ENCODE peak calls at places on chromosomes 3 and 15, in eight cellular contexts. One of them, this sample, is unnamed.

GRCh38 chr3:81643721-81644120 is 117.7 kb downstream of the GBE1 start:
- DNase-seq in sigmoid colon: no peak
- DNase-seq in mesendoderm: peak
- DNase-seq in GM23248: peak
- DNase-seq in cardiac muscle cell: peak
- DNase-seq in aorta: no peak
- DNase-seq in neural progenitor cell: peak
- DNase-seq in ovary: no peak
- DNase-seq in this sample: peak

GRCh38 chr3:70984756-70985155 is 598.8 kb downstream of the FOXP1 start:
- DNase-seq in neural progenitor cell: no peak
- DNase-seq in GM23248: peak
- DNase-seq in mesendoderm: no peak
- DNase-seq in aorta: no peak
- DNase-seq in cardiac muscle cell: no peak
- DNase-seq in ovary: no peak
- DNase-seq in sigmoid colon: no peak
- DNase-seq in this sample: peak

GRCh38 chr15:29039466-29040366 is 153.9 kb downstream of the APBA2 start:
- DNase-seq in ovary: no peak
- DNase-seq in aorta: no peak
- DNase-seq in sigmoid colon: no peak
- DNase-seq in cardiac muscle cell: no peak
- DNase-seq in GM23248: no peak
- DNase-seq in neural progenitor cell: peak
- DNase-seq in mesendoderm: no peak
- DNase-seq in this sample: peak

GRCh38 chr15:91866971-91867372 is 13.5 kb downstream of the SLCO3A1 start:
- DNase-seq in cardiac muscle cell: peak
- DNase-seq in GM23248: peak
- DNase-seq in neural progenitor cell: no peak
- DNase-seq in aorta: peak
- DNase-seq in ovary: peak
- DNase-seq in sigmoid colon: no peak
- DNase-seq in mesendoderm: no peak
- DNase-seq in this sample: peak

GRCh38 chr3:17081520-17081919 is 196.8 kb downstream of the PLCL2 start:
- DNase-seq in sigmoid colon: no peak
- DNase-seq in mesendoderm: no peak
- DNase-seq in ovary: no peak
- DNase-seq in GM23248: no peak
- DNase-seq in neural progenitor cell: no peak
- DNase-seq in aorta: no peak
- DNase-seq in cardiac muscle cell: no peak
- DNase-seq in this sample: no peak

GRCh38 chr3:32432711-32433530 is 41.3 kb downstream of the CMTM7 start:
- DNase-seq in neural progenitor cell: no peak
- DNase-seq in cardiac muscle cell: peak
- DNase-seq in sigmoid colon: no peak
- DNase-seq in aorta: no peak
- DNase-seq in ovary: no peak
- DNase-seq in mesendoderm: no peak
- DNase-seq in GM23248: peak
- DNase-seq in this sample: peak

GRCh38 chr3:103056552-103056951 is 621.7 kb downstream of the ZPLD1 start:
- DNase-seq in mesendoderm: no peak
- DNase-seq in neural progenitor cell: no peak
- DNase-seq in GM23248: no peak
- DNase-seq in sigmoid colon: no peak
- DNase-seq in ovary: no peak
- DNase-seq in aorta: no peak
- DNase-seq in cardiac muscle cell: no peak
- DNase-seq in this sample: no peak

GRCh38 chr3:13513913-13514517 is 33.9 kb downstream of the HDAC11 start:
- DNase-seq in cardiac muscle cell: no peak
- DNase-seq in mesendoderm: no peak
- DNase-seq in aorta: no peak
- DNase-seq in GM23248: peak
- DNase-seq in sigmoid colon: no peak
- DNase-seq in ovary: no peak
- DNase-seq in neural progenitor cell: no peak
- DNase-seq in this sample: no peak

GRCh38 chr3:15629860-15630597 is 28.5 kb downstream of the BTD start:
- DNase-seq in mesendoderm: peak
- DNase-seq in aorta: no peak
- DNase-seq in sigmoid colon: peak
- DNase-seq in ovary: peak
- DNase-seq in GM23248: peak
- DNase-seq in cardiac muscle cell: peak
- DNase-seq in neural progenitor cell: peak
- DNase-seq in this sample: peak

GRCh38 chr3:170542704-170543103 is 43.2 kb downstream of the SLC7A14 start:
- DNase-seq in sigmoid colon: no peak
- DNase-seq in ovary: no peak
- DNase-seq in neural progenitor cell: no peak
- DNase-seq in cardiac muscle cell: no peak
- DNase-seq in GM23248: peak
- DNase-seq in aorta: no peak
- DNase-seq in mesendoderm: no peak
- DNase-seq in this sample: no peak

GRCh38 chr3:61922118-61922517 is 360.7 kb downstream of the PTPRG start:
- DNase-seq in neural progenitor cell: no peak
- DNase-seq in aorta: no peak
- DNase-seq in mesendoderm: peak
- DNase-seq in cardiac muscle cell: no peak
- DNase-seq in sigmoid colon: no peak
- DNase-seq in GM23248: peak
- DNase-seq in ovary: no peak
- DNase-seq in this sample: peak

GRCh38 chr3:159785276-159785675 is 203.4 kb upstream of the IL12A start:
- DNase-seq in GM23248: no peak
- DNase-seq in mesendoderm: no peak
- DNase-seq in ovary: no peak
- DNase-seq in cardiac muscle cell: peak
- DNase-seq in sigmoid colon: no peak
- DNase-seq in neural progenitor cell: no peak
- DNase-seq in aorta: no peak
- DNase-seq in this sample: peak

GRCh38 chr15:71807125-71807629 is 3.2 kb upstream of the NR2E3 start:
- DNase-seq in cardiac muscle cell: no peak
- DNase-seq in aorta: no peak
- DNase-seq in ovary: no peak
- DNase-seq in neural progenitor cell: peak
- DNase-seq in GM23248: no peak
- DNase-seq in mesendoderm: peak
- DNase-seq in sigmoid colon: no peak
- DNase-seq in this sample: peak

GRCh38 chr3:188157971-188158370 is 4.0 kb downstream of the LPP start:
- DNase-seq in cardiac muscle cell: no peak
- DNase-seq in mesendoderm: no peak
- DNase-seq in sigmoid colon: no peak
- DNase-seq in GM23248: no peak
- DNase-seq in aorta: no peak
- DNase-seq in neural progenitor cell: no peak
- DNase-seq in ovary: no peak
- DNase-seq in this sample: no peak

GRCh38 chr15:101698314-101698713 is 26.0 kb downstream of the TARS3 start:
- DNase-seq in ovary: no peak
- DNase-seq in mesendoderm: no peak
- DNase-seq in GM23248: peak
- DNase-seq in neural progenitor cell: no peak
- DNase-seq in cardiac muscle cell: no peak
- DNase-seq in aorta: no peak
- DNase-seq in sigmoid colon: no peak
- DNase-seq in this sample: no peak

GRCh38 chr15:101689901-101690300 is 34.4 kb downstream of the TARS3 start:
- DNase-seq in aorta: no peak
- DNase-seq in GM23248: peak
- DNase-seq in mesendoderm: peak
- DNase-seq in cardiac muscle cell: peak
- DNase-seq in neural progenitor cell: no peak
- DNase-seq in sigmoid colon: no peak
- DNase-seq in ovary: no peak
- DNase-seq in this sample: peak

GRCh38 chr15:101697488-101697887 is 26.8 kb downstream of the TARS3 start:
- DNase-seq in ovary: no peak
- DNase-seq in neural progenitor cell: no peak
- DNase-seq in cardiac muscle cell: no peak
- DNase-seq in aorta: no peak
- DNase-seq in sigmoid colon: no peak
- DNase-seq in GM23248: no peak
- DNase-seq in mesendoderm: no peak
- DNase-seq in this sample: no peak

GRCh38 chr15:101692799-101693198 is 31.5 kb downstream of the TARS3 start:
- DNase-seq in sigmoid colon: no peak
- DNase-seq in GM23248: no peak
- DNase-seq in neural progenitor cell: no peak
- DNase-seq in aorta: no peak
- DNase-seq in mesendoderm: no peak
- DNase-seq in ovary: no peak
- DNase-seq in cardiac muscle cell: no peak
- DNase-seq in this sample: no peak

GRCh38 chr15:101694261-101694660 is 30.0 kb downstream of the TARS3 start:
- DNase-seq in GM23248: no peak
- DNase-seq in aorta: no peak
- DNase-seq in ovary: no peak
- DNase-seq in neural progenitor cell: no peak
- DNase-seq in cardiac muscle cell: no peak
- DNase-seq in mesendoderm: peak
- DNase-seq in sigmoid colon: no peak
- DNase-seq in this sample: no peak
- H3K27ac ChIP-seq in GM23248: no peak
- H3K27ac ChIP-seq in aorta: no peak
- H3K27ac ChIP-seq in ovary: no peak
- H3K27ac ChIP-seq in neural progenitor cell: no peak
- H3K27ac ChIP-seq in cardiac muscle cell: no peak
- H3K27ac ChIP-seq in mesendoderm: no peak
- H3K27ac ChIP-seq in sigmoid colon: no peak
- H3K27ac ChIP-seq in this sample: no peak

DNA sequence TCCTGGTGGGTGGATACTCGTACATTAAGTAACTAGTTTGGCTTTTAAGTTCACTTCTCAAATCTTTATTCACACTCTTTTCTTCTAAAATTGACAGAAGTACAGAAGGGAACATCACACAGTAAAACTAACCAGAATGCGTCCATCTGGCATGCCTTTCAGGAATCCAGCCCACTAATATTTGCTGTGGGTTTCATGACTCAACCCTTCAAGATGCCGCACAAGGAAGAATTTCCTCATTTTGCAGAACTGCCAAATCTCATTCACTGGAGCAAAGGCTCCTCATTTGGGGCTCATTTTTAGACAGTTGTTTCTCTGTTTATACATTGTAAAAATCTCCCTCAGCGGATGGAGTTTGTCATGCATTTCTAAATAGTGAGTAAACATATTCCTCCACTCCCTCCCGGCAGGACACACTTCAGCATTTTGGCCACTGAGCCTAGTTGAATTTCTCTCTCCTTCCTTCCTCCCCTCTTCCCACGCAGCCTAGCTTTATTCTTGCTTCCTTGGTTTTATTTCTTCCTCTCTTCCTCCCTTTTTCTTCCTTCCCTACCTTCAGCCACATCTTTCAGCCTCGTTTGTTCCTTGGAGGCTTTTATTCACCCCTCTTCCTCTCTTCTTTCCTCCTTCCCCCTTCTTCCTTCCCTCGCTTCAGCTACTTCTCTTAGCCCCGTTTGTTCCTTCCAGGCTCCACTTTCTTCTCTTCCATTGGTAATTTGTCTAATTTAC is 419.3 kb upstream of the NAALADL2 start:
- DNase-seq in sigmoid colon: peak
- DNase-seq in GM23248: peak
- DNase-seq in ovary: peak
- DNase-seq in aorta: no peak
- DNase-seq in mesendoderm: peak
- DNase-seq in cardiac muscle cell: peak
- DNase-seq in neural progenitor cell: peak
- DNase-seq in this sample: peak
- H3K27ac ChIP-seq in sigmoid colon: peak
- H3K27ac ChIP-seq in GM23248: peak
- H3K27ac ChIP-seq in ovary: peak
- H3K27ac ChIP-seq in aorta: peak
- H3K27ac ChIP-seq in mesendoderm: no peak
- H3K27ac ChIP-seq in cardiac muscle cell: no peak
- H3K27ac ChIP-seq in neural progenitor cell: peak
- H3K27ac ChIP-seq in this sample: peak

DNA sequence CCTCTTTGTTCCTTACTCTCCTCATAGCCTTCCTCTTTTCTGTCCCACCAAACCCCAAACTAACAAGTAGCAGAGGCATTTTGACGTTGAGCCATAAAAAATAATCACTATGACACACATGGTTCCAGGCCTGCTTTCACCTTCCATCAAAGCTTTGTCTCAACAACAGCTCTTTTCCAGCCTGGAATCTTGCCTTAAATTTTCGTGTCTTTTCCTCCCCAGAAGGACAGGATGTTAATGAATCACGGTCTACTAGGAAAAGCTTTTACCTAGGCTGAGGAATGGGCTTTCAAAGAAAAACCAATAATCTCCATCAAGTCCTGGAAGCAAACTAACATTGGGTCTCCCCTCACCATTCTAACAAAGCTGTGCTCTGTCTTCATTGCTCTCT is 107.1 kb upstream of the SLC4A7 start:
- DNase-seq in cardiac muscle cell: peak
- DNase-seq in ovary: no peak
- DNase-seq in mesendoderm: no peak
- DNase-seq in neural progenitor cell: no peak
- DNase-seq in aorta: no peak
- DNase-seq in sigmoid colon: no peak
- DNase-seq in GM23248: peak
- DNase-seq in this sample: no peak
- H3K27ac ChIP-seq in cardiac muscle cell: no peak
- H3K27ac ChIP-seq in ovary: no peak
- H3K27ac ChIP-seq in mesendoderm: no peak
- H3K27ac ChIP-seq in neural progenitor cell: no peak
- H3K27ac ChIP-seq in aorta: peak
- H3K27ac ChIP-seq in sigmoid colon: peak
- H3K27ac ChIP-seq in GM23248: peak
- H3K27ac ChIP-seq in this sample: no peak

DNA sequence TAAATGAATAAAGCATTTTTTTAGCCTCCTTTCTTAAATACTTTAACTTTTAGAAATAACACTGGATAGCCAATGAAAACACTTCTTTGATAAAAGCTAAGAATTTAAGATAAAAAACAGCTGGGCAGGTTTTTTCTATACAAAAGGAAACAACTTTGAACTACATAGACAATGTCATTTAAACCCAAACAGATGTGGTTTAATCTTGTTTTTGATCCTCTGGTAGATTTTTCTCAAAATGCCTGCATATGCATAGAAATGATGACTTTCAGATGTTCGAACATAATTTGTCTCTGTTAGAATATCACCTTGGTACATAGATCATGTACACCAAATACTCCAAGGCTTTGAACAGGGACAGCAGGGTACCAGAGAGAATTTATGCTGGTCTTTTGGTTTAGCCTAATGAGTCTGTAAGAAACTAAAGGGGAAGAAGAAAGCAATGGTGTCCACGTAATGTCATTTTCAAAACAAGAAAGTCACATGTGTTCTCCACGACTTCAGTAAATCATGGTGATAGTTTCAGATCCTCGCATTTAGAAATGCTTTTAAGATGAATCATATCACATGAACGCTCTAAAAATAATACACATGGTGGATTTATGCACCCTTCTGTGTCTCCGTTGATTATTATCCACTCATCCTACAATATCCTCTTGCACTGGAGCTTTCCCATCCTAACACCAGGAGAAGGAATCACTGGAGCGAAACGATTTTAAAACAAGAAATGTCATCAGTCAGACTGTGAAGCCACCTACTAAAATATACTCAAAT is 160.1 kb upstream of the PDZRN3 start:
- DNase-seq in ovary: no peak
- DNase-seq in aorta: no peak
- DNase-seq in cardiac muscle cell: no peak
- DNase-seq in mesendoderm: no peak
- DNase-seq in sigmoid colon: no peak
- DNase-seq in GM23248: peak
- DNase-seq in neural progenitor cell: no peak
- DNase-seq in this sample: peak
- H3K27ac ChIP-seq in ovary: no peak
- H3K27ac ChIP-seq in aorta: no peak
- H3K27ac ChIP-seq in cardiac muscle cell: no peak
- H3K27ac ChIP-seq in mesendoderm: no peak
- H3K27ac ChIP-seq in sigmoid colon: peak
- H3K27ac ChIP-seq in GM23248: peak
- H3K27ac ChIP-seq in neural progenitor cell: no peak
- H3K27ac ChIP-seq in this sample: no peak